ENCODE peak calls at places on chromosomes 3 and 15, in ten cellular contexts. V, P, Q, R, A, M, Z, N, J and U are unnamed samples.

GRCh38 chr3:154151969-154152368 is 30.8 kb downstream of the ARHGEF26 start:
- DNase-seq in N (no peak), Q (no peak), P (no peak), V (peak), M (no peak), A (no peak), Z (no peak), J (no peak), R (no peak), U (peak)

GRCh38 chr3:64475037-64475436 is 212.8 kb downstream of the ADAMTS9 start:
- DNase-seq in A (no peak), Z (no peak), R (no peak), N (no peak), Q (no peak), J (no peak), V (no peak), M (no peak), P (peak), U (no peak)

GRCh38 chr3:138862924-138863775 is 28.4 kb upstream of the PIK3CB start:
- DNase-seq in N (peak), V (peak), R (no peak), A (no peak), Z (no peak), M (peak), Q (peak), J (peak), P (peak), U (peak)

GRCh38 chr3:11415099-11415498 is 142.9 kb downstream of the ATG7 start:
- DNase-seq in R (no peak), M (no peak), V (no peak), Q (no peak), Z (no peak), N (no peak), A (no peak), P (no peak), J (no peak), U (no peak)

GRCh38 chr15:61715082-61715481 is 345.2 kb downstream of the VPS13C start:
- DNase-seq in J (no peak), N (no peak), Z (no peak), R (no peak), P (no peak), M (peak), V (no peak), A (no peak), Q (no peak), U (no peak)

GRCh38 chr3:55750525-55750924 is 263.4 kb upstream of the WNT5A start:
- DNase-seq in A (no peak), R (no peak), Z (no peak), Q (no peak), V (peak), P (no peak), M (no peak), N (peak), J (no peak), U (no peak)

GRCh38 chr3:136343873-136344281 is 93.7 kb downstream of the PCCB start:
- DNase-seq in N (peak), Q (no peak), V (peak), P (peak), A (peak), R (peak), J (peak), Z (peak), M (peak), U (peak)

GRCh38 chr15:90531147-90531546 is 1.4 kb downstream of the CRTC3 start:
- DNase-seq in M (no peak), Q (no peak), J (no peak), V (no peak), P (no peak), A (no peak), N (no peak), R (no peak), Z (no peak), U (no peak)

GRCh38 chr15:25416693-25417092 is 22.1 kb downstream of the UBE3A start:
- DNase-seq in N (no peak), J (no peak), A (no peak), M (no peak), V (peak), R (no peak), Z (no peak), Q (no peak), P (no peak), U (no peak)

GRCh38 chr15:57500979-57501576 is 90.6 kb upstream of the MYZAP start:
- DNase-seq in A (no peak), V (no peak), R (no peak), P (no peak), M (no peak), Q (no peak), Z (no peak), J (no peak), N (no peak), U (no peak)

DNA sequence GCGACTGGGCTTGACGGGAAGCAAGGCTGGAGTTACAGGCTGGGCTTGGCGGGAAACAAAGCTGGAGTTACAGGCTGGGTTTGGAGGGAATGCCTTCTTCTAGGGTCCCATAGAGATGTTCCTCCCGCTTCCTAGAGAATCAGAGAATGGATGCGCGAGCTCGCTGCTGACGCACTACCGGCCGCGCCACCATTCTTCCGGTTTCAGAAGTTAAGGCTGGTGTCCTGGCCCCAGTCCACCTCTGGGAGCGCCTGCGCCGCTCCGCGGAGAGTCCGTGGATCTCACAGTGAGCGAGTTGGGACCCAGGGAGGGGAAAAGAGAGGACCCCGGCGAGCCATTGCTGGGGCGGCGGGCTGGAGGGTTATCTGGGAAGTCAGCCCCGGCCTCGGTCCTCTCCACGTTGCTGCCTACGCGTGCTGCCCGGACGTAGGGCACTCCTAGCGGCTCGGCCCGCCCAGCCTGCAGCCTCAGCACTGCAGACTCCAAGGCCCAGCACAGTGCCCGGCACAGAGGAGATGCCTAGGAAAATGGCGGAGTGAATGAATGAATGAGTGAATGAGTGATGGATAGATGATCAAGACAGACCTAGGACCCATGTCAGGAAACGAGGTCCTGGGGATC is at the start of gene ZNF502:
- DNase-seq in V (peak), M (peak), J (peak), Z (peak), Q (peak), A (peak), R (peak), N (peak), P (peak), U (peak)
- TF ChIP-seq POLR2A in V (peak), M (no peak), J (peak), Z (peak), Q (no peak), A (no peak), R (peak), N (no peak), P (no peak), U (no peak)

DNA sequence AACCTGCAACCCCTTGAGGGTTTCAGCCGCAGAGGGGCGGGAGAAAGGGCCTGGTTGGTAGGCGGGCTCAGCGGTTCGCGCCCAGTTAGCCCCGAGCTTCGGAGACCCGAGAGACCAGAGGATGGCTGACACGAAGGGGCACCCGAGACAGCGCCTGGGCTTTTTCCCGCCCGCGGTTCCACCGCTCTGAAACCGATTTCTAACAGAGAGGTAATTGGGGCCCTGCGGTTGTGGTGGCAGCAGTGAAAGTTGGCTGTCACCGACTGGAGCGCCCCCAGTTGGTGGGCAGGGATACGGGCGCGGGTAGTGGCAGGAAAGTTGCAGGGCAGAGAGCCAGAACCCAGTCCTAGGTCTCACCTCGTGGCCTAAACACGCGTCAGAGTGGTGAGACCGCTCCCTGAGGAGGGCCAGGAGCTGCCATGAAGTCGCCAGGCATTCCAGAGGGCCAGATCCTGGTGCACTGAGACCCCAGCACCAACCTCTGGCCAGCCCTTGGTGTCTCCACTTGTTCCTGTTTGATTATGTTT is 590 bp upstream of the ELL3 start:
- DNase-seq in Z (peak), V (peak), P (no peak), R (peak), M (peak), A (peak), N (peak), Q (peak), J (peak), U (peak)
- TF ChIP-seq POLR2A in Z (no peak), V (no peak), P (no peak), R (peak), M (no peak), A (no peak), N (no peak), Q (no peak), J (no peak), U (peak)

GRCh38 chr3:186823391-186823790 is 17.1 kb upstream of the RFC4 start:
- DNase-seq in Z (no peak), J (no peak), A (no peak), V (peak), R (no peak), P (no peak), Q (no peak), N (no peak), M (no peak), U (no peak)

GRCh38 chr3:186826978-186827857 is 15.3 kb upstream of the ADIPOQ start:
- DNase-seq in Z (peak), Q (peak), A (peak), V (peak), P (peak), J (peak), M (peak), N (peak), R (peak), U (peak)

GRCh38 chr3:186826316-186826977 is 16.1 kb upstream of the ADIPOQ start:
- DNase-seq in Z (no peak), R (no peak), M (no peak), A (no peak), P (no peak), N (no peak), Q (peak), J (peak), V (no peak), U (no peak)

GRCh38 chr3:186824430-186825139 is 17.9 kb upstream of the ADIPOQ start:
- DNase-seq in M (no peak), A (no peak), N (no peak), V (no peak), R (no peak), J (no peak), Z (no peak), Q (no peak), P (no peak), U (no peak)

GRCh38 chr3:186825294-186825821 is 17.2 kb upstream of the ADIPOQ start:
- DNase-seq in V (peak), R (no peak), A (no peak), M (no peak), N (no peak), P (no peak), Q (peak), Z (no peak), J (no peak), U (no peak)
- TF ChIP-seq POLR2A in V (no peak), R (no peak), A (no peak), M (no peak), N (no peak), P (no peak), Q (no peak), Z (no peak), J (no peak), U (no peak)

DNA sequence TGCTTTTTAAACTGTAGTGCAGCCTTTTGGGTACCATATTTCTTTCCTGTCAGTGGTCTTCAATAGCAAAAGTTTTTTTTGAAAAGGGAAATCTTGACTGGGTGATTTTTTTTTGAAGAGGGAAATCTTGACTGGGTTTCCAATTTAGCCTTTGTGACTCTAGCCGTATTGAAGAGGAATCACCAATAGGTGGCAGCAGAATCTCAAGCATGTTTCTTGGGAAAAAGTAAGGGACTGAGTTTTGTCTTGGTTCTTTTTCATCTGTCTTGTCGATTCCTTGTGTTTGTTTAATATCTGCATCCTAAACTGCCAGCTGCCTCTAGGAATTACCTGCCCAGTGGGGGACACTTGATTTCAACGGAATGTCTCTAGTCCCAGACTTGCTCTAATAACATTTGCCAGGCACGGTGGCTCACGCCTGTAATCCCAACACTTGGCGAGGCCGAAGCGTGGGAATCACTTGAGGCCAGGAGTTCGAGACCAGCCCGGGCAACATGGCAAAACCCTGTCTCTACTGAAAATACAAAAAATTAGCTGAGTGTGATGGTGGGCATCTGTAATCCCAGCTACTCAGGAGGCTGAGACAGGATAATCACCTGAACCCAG is 89.2 kb downstream of the RBPMS2 start:
- DNase-seq in V (peak), R (no peak), J (no peak), N (no peak), Z (peak), A (no peak), M (no peak), Q (peak), P (peak), U (no peak)
- TF ChIP-seq POLR2A in V (no peak), R (no peak), J (no peak), N (no peak), Z (no peak), A (no peak), M (no peak), Q (no peak), P (no peak), U (no peak)

GRCh38 chr3:16884748-16885587 is at the start of gene PLCL2:
- DNase-seq in A (peak), J (no peak), N (peak), R (peak), Z (peak), V (peak), M (peak), Q (peak), P (peak), U (peak)

GRCh38 chr3:16883726-16884083 is 1.1 kb upstream of the PLCL2 start:
- DNase-seq in A (no peak), Z (no peak), V (no peak), R (no peak), M (no peak), P (no peak), J (no peak), N (no peak), Q (no peak), U (no peak)

GRCh38 chr3:16883057-16883725 is 1.6 kb upstream of the PLCL2 start:
- DNase-seq in R (no peak), A (peak), V (no peak), Q (peak), P (no peak), M (no peak), N (no peak), Z (peak), J (peak), U (no peak)

GRCh38 chr3:16884084-16884747 is 539 bp upstream of the PLCL2 start:
- DNase-seq in Z (peak), J (peak), N (peak), R (peak), A (peak), V (peak), M (peak), Q (peak), P (peak), U (no peak)

DNA sequence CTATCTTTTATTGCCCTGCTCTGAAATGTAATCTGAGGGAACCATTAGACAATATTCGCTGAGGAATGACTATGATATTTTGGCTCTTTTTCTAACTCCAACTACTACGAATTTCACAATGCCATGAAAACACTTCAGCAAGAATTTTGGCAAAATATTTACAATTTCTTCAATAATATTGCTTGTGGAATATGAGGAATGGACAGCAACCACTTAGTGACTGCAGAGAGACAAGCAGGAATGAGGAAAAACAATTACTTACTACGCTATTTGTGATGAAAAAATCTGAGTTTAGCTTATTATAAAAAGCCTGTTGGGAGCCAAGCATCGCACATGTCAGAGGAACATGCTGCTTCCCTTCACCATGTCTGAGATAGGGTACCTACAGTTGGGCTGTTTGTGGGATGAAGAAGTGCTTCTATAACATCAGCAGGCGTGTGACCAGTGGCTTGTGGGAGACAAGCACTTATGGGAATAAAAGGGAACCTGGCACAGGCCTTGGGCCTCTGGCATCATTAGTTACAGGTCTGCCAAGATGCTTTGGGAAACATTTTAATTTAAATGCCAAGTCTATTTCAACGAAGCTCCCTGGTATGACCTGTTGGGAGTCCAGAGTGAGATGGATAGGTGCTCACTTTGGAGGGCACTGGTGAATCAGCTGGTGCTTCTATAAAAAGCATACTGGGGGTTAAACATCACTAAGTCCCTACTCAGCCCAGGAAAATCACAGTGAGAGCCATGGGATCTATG is 2.7 kb upstream of the PLCL2 start:
- DNase-seq in Q (no peak), J (peak), V (no peak), Z (no peak), A (peak), N (no peak), P (no peak), M (no peak), R (no peak), U (no peak)
- TF ChIP-seq POLR2A in Q (no peak), J (no peak), V (no peak), Z (no peak), A (no peak), N (no peak), P (no peak), M (no peak), R (no peak), U (no peak)

DNA sequence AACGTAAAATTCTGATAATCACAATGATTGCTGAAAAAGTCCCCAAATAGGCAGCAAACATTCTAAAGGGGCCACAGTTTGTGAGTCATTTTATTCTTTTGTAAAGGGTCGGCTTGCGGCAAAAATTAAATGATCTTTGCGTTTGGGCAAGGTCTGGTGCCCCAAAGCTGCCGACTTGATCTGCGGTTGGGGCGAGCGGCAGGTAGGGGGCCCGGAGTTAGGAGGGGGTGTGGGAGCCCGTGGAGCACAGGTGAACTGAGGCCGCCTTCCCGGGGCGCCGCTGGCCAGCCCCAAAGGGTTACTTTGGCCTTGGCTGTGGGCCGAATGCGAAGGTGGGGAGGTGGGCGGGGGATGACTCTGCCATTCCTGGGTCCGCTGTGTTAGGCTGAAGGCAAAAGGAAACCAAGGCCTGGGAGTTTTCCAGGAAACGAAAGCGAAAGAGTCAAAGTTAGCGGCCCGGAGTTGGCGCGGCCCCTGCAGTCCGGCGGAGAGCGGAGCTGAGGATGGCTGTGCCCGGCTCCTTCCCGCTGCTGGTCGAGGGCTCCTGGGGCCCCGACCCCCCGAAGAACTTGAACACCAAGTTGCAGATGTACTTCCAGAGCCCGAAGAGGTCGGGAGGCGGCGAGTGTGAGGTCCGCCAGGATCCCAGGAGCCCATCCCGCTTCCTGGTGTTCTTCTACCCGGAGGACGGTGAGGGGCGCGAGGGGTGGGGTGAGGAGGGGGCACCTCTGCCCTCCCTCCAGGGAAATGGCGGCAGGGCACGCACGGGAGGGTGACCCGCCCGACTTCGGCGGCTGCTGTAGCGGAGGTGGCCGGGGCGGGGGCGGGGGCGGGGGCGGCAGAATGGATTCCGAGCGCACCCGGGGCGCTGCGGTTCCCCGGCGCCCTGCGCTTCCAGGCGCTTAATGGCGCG is at the start of gene PARP14:
- DNase-seq in P (peak), N (peak), V (peak), R (peak), M (peak), J (peak), A (peak), Q (peak), Z (peak), U (peak)
- TF ChIP-seq POLR2A in P (peak), N (peak), V (peak), R (peak), M (no peak), J (peak), A (no peak), Q (peak), Z (peak), U (peak)

GRCh38 chr15:33534642-33535041 is 223.9 kb downstream of the RYR3 start:
- DNase-seq in J (no peak), P (no peak), A (no peak), R (no peak), V (no peak), Q (no peak), N (no peak), Z (no peak), M (no peak), U (no peak)
- TF ChIP-seq POLR2A in J (no peak), P (no peak), A (no peak), R (no peak), V (no peak), Q (no peak), N (no peak), Z (no peak), M (no peak), U (no peak)

DNA sequence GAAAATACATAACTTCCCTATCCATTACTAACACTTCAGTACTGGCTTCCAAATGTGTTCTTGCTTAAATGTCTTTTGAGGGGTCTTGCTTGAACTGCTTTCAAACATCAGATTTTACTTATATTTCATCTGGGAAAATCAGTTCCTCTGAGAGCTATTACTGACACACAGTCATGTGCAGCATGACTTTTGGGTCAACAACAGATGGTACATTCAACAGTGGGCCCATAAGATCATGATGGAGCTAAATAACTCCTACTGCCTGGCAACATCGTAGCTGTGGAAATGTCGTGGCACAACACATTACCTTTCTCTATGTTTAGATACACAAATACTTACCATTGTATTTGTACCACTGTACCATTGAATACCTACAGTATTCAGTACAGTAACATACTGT is 43.8 kb downstream of the WWTR1 start:
- DNase-seq in Z (no peak), J (no peak), R (no peak), M (no peak), P (no peak), V (no peak), Q (no peak), A (no peak), N (no peak), U (no peak)
- TF ChIP-seq POLR2A in Z (no peak), J (no peak), R (no peak), M (no peak), P (no peak), V (no peak), Q (no peak), A (no peak), N (no peak), U (no peak)